ENCODE peak calls at places on chromosomes 3 and 15, in six cellular contexts. One of them, this sample, is unnamed. For H3K4me1 and H3K36me3, the result is how much of the 10 kb centered on the place peaks cover.

GRCh38 chr3:124230928-124231456 is 239.1 kb upstream of the ROPN1 start:
- DNase-seq in thoracic aorta: no peak
- DNase-seq in OCI-LY7: no peak
- DNase-seq in stomach: no peak
- DNase-seq in Peyer's patch: no peak
- DNase-seq in IMR-90: no peak
- DNase-seq in this sample: no peak

GRCh38 chr3:47444103-47444502 is 31.6 kb downstream of the SCAP start:
- DNase-seq in thoracic aorta: no peak
- DNase-seq in OCI-LY7: no peak
- DNase-seq in stomach: no peak
- DNase-seq in Peyer's patch: no peak
- DNase-seq in IMR-90: peak
- DNase-seq in this sample: no peak

GRCh38 chr3:21783834-21784233 is 32.8 kb upstream of the ZNF385D start:
- DNase-seq in thoracic aorta: no peak
- DNase-seq in OCI-LY7: no peak
- DNase-seq in stomach: no peak
- DNase-seq in Peyer's patch: no peak
- DNase-seq in IMR-90: no peak
- DNase-seq in this sample: no peak

GRCh38 chr3:168820748-168821445 is 725.2 kb upstream of the GOLIM4 start:
- DNase-seq in thoracic aorta: no peak
- DNase-seq in OCI-LY7: no peak
- DNase-seq in stomach: no peak
- DNase-seq in Peyer's patch: no peak
- DNase-seq in IMR-90: no peak
- DNase-seq in this sample: no peak

GRCh38 chr3:156246939-156247725 is 126.8 kb downstream of the KCNAB1 start:
- DNase-seq in thoracic aorta: no peak
- DNase-seq in OCI-LY7: no peak
- DNase-seq in stomach: no peak
- DNase-seq in Peyer's patch: no peak
- DNase-seq in IMR-90: peak
- DNase-seq in this sample: no peak

GRCh38 chr3:184500344-184500923 is 61.2 kb upstream of the EPHB3 start:
- DNase-seq in thoracic aorta: no peak
- DNase-seq in OCI-LY7: no peak
- DNase-seq in stomach: no peak
- DNase-seq in Peyer's patch: no peak
- DNase-seq in IMR-90: no peak
- DNase-seq in this sample: no peak

GRCh38 chr3:108862865-108863798 is 40.5 kb downstream of the TRAT1 start:
- DNase-seq in thoracic aorta: no peak
- DNase-seq in OCI-LY7: no peak
- DNase-seq in stomach: no peak
- DNase-seq in Peyer's patch: no peak
- DNase-seq in IMR-90: peak
- DNase-seq in this sample: no peak

GRCh38 chr15:68187559-68187958 is 17.6 kb downstream of the CALML4 start:
- DNase-seq in thoracic aorta: no peak
- DNase-seq in OCI-LY7: peak
- DNase-seq in stomach: peak
- DNase-seq in Peyer's patch: peak
- DNase-seq in IMR-90: peak
- DNase-seq in this sample: peak

GRCh38 chr3:139252719-139253118 is 91.1 kb upstream of the MRPS22 start:
- DNase-seq in thoracic aorta: no peak
- DNase-seq in OCI-LY7: no peak
- DNase-seq in stomach: peak
- DNase-seq in Peyer's patch: no peak
- DNase-seq in IMR-90: no peak
- DNase-seq in this sample: no peak

GRCh38 chr3:42839616-42840015 is 30.4 kb downstream of the ACKR2 start:
- DNase-seq in thoracic aorta: no peak
- DNase-seq in OCI-LY7: peak
- DNase-seq in stomach: peak
- DNase-seq in Peyer's patch: no peak
- DNase-seq in IMR-90: peak
- DNase-seq in this sample: no peak

GRCh38 chr3:196422976-196423781 is 9.0 kb downstream of the UBXN7 start:
- DNase-seq in thoracic aorta: no peak
- DNase-seq in OCI-LY7: no peak
- DNase-seq in stomach: peak
- DNase-seq in Peyer's patch: peak
- DNase-seq in IMR-90: no peak
- DNase-seq in this sample: peak

GRCh38 chr3:129936757-129937156 is 37.8 kb upstream of the TRH start:
- DNase-seq in thoracic aorta: no peak
- DNase-seq in OCI-LY7: no peak
- DNase-seq in stomach: peak
- DNase-seq in Peyer's patch: peak
- DNase-seq in IMR-90: peak
- DNase-seq in this sample: peak

GRCh38 chr3:127389913-127390312 is 102.1 kb upstream of the PRR20G start:
- DNase-seq in thoracic aorta: no peak
- DNase-seq in OCI-LY7: no peak
- DNase-seq in stomach: no peak
- DNase-seq in Peyer's patch: peak
- DNase-seq in IMR-90: no peak
- DNase-seq in this sample: no peak

GRCh38 chr3:10511809-10512494 is 6.6 kb upstream of the ATP2B2 start:
- DNase-seq in thoracic aorta: no peak
- DNase-seq in OCI-LY7: no peak
- DNase-seq in stomach: no peak
- DNase-seq in Peyer's patch: no peak
- DNase-seq in IMR-90: peak
- DNase-seq in this sample: no peak

GRCh38 chr15:91186892-91187644 is 87.0 kb downstream of the SV2B start:
- DNase-seq in thoracic aorta: no peak
- DNase-seq in OCI-LY7: no peak
- DNase-seq in stomach: no peak
- DNase-seq in Peyer's patch: no peak
- DNase-seq in IMR-90: peak
- DNase-seq in this sample: no peak

GRCh38 chr15:89660556-89660955 is 5.3 kb upstream of the KIF7 start:
- DNase-seq in thoracic aorta: no peak
- DNase-seq in OCI-LY7: no peak
- DNase-seq in stomach: no peak
- DNase-seq in Peyer's patch: no peak
- DNase-seq in IMR-90: no peak
- DNase-seq in this sample: no peak

GRCh38 chr15:64092864-64093626 is 593 bp downstream of the CIAO2A start:
- DNase-seq in thoracic aorta: no peak
- DNase-seq in OCI-LY7: peak
- DNase-seq in stomach: peak
- DNase-seq in Peyer's patch: peak
- DNase-seq in IMR-90: peak
- DNase-seq in this sample: peak

GRCh38 chr3:190710723-190711122 is 151.8 kb downstream of the GMNC start:
- DNase-seq in thoracic aorta: no peak
- DNase-seq in OCI-LY7: no peak
- DNase-seq in stomach: no peak
- DNase-seq in Peyer's patch: no peak
- DNase-seq in IMR-90: no peak
- DNase-seq in this sample: no peak

GRCh38 chr3:171874879-171875278 is 31.7 kb downstream of the TMEM212 start:
- DNase-seq in thoracic aorta: no peak
- DNase-seq in OCI-LY7: no peak
- DNase-seq in stomach: no peak
- DNase-seq in Peyer's patch: no peak
- DNase-seq in IMR-90: no peak
- DNase-seq in this sample: no peak

GRCh38 chr3:161600185-161600584 is 103.6 kb downstream of the OTOL1 start:
- DNase-seq in thoracic aorta: no peak
- DNase-seq in OCI-LY7: no peak
- DNase-seq in stomach: no peak
- DNase-seq in Peyer's patch: no peak
- DNase-seq in IMR-90: no peak
- DNase-seq in this sample: no peak

GRCh38 chr3:172512363-172512762 is 10.9 kb downstream of the TNFSF10 start:
- DNase-seq in thoracic aorta: peak
- DNase-seq in OCI-LY7: peak
- DNase-seq in stomach: peak
- DNase-seq in Peyer's patch: no peak
- DNase-seq in IMR-90: no peak
- DNase-seq in this sample: peak

GRCh38 chr15:39315200-39315599 is 265.7 kb upstream of the THBS1 start:
- DNase-seq in thoracic aorta: no peak
- DNase-seq in OCI-LY7: no peak
- DNase-seq in stomach: no peak
- DNase-seq in Peyer's patch: no peak
- DNase-seq in IMR-90: no peak
- DNase-seq in this sample: no peak

DNA sequence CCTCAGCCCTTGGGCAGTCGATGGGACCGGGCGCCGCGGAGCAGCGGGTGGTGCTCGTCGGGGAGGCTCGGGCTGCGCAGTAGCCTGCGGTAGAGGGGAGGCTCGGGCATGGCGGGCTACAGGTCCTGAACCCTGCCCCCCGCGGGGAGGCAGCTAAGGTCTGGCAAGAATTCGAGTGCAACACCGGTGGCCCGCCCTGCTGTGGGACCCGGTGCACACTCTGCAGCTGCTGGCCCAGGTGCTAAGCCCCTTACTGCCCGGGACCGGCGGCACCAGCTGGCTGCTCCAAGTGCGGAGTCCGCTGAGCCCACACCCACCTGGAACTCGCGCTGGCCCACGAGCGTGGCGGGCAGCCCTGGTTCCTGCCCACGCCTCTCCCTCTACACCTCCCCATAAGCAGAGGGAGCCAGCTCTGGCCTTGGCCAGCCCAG is 377.7 kb upstream of the RBMS3 start:
- DNase-seq in thoracic aorta: no peak
- DNase-seq in OCI-LY7: no peak
- DNase-seq in stomach: no peak
- DNase-seq in Peyer's patch: peak
- DNase-seq in IMR-90: no peak
- DNase-seq in this sample: no peak
- H3K4me1 ChIP-seq in thoracic aorta: under half
- H3K4me1 ChIP-seq in OCI-LY7: under half
- H3K4me1 ChIP-seq in stomach: under half
- H3K4me1 ChIP-seq in Peyer's patch: under half
- H3K4me1 ChIP-seq in IMR-90: under half
- H3K4me1 ChIP-seq in this sample: under half

GRCh38 chr3:64763980-64764379 is 76.2 kb upstream of the ADAMTS9 start:
- DNase-seq in thoracic aorta: no peak
- DNase-seq in OCI-LY7: no peak
- DNase-seq in stomach: no peak
- DNase-seq in Peyer's patch: no peak
- DNase-seq in IMR-90: no peak
- DNase-seq in this sample: peak

GRCh38 chr3:64761729-64762432 is 74.1 kb upstream of the ADAMTS9 start:
- DNase-seq in thoracic aorta: no peak
- DNase-seq in OCI-LY7: no peak
- DNase-seq in stomach: no peak
- DNase-seq in Peyer's patch: no peak
- DNase-seq in IMR-90: no peak
- DNase-seq in this sample: no peak

GRCh38 chr3:64765951-64766350 is 78.2 kb upstream of the ADAMTS9 start:
- DNase-seq in thoracic aorta: no peak
- DNase-seq in OCI-LY7: no peak
- DNase-seq in stomach: no peak
- DNase-seq in Peyer's patch: no peak
- DNase-seq in IMR-90: no peak
- DNase-seq in this sample: no peak

GRCh38 chr3:64764386-64764929 is 76.7 kb upstream of the ADAMTS9 start:
- DNase-seq in thoracic aorta: no peak
- DNase-seq in OCI-LY7: no peak
- DNase-seq in stomach: no peak
- DNase-seq in Peyer's patch: no peak
- DNase-seq in IMR-90: no peak
- DNase-seq in this sample: no peak

GRCh38 chr3:64766463-64766862 is 78.7 kb upstream of the ADAMTS9 start:
- DNase-seq in thoracic aorta: no peak
- DNase-seq in OCI-LY7: no peak
- DNase-seq in stomach: no peak
- DNase-seq in Peyer's patch: no peak
- DNase-seq in IMR-90: no peak
- DNase-seq in this sample: no peak
- TF ChIP-seq CTCF in thoracic aorta: no peak
- TF ChIP-seq CTCF in OCI-LY7: no peak
- TF ChIP-seq CTCF in stomach: no peak
- TF ChIP-seq CTCF in Peyer's patch: no peak
- TF ChIP-seq CTCF in IMR-90: no peak
- TF ChIP-seq CTCF in this sample: no peak

DNA sequence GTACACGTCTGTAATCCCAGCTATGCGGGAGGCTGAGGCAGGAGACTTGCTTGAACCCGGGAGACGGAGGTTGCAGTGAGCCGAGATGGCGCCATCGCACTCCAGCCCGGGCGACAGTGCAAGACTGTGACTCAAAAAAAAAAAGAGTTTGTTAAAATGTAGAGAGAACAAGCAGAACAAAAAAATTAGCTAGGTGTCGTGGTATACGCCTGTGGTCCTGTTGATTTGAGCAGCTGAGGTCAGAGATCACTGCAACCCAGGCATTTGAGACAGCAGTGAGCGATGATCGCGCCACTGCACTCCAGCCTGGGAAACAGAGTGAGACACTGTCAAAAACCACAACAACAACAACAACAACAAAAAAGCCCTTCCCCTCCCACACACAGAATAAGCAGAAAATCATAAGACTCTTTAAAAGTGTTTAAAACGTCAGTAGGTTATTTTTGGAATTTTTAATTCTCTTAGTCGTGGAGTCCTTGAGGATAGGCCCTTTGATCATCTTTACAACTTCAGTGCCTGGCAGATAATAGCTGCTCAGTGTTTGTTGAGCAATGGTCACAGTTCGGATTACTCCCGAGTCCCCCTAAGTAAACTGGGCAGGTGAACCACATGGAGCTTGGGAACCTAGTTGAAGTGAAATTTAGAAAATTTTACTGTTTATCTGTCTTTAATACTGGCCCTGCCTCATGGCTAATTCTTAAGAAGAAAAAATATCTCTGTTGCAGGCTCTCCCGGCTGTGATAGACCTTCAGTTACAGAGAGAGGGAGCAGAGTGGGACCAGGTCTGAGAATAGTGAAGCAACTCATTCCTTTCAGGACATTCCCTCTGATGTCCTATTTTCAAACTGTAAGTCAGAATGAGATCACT is 6.2 kb downstream of the NIPA2 start:
- DNase-seq in thoracic aorta: no peak
- DNase-seq in OCI-LY7: no peak
- DNase-seq in stomach: no peak
- DNase-seq in Peyer's patch: no peak
- DNase-seq in IMR-90: no peak
- DNase-seq in this sample: no peak
- H3K36me3 ChIP-seq in thoracic aorta: under half
- H3K36me3 ChIP-seq in OCI-LY7: half or more
- H3K36me3 ChIP-seq in stomach: under half
- H3K36me3 ChIP-seq in Peyer's patch: under half
- H3K36me3 ChIP-seq in IMR-90: under half
- H3K36me3 ChIP-seq in this sample: under half

DNA sequence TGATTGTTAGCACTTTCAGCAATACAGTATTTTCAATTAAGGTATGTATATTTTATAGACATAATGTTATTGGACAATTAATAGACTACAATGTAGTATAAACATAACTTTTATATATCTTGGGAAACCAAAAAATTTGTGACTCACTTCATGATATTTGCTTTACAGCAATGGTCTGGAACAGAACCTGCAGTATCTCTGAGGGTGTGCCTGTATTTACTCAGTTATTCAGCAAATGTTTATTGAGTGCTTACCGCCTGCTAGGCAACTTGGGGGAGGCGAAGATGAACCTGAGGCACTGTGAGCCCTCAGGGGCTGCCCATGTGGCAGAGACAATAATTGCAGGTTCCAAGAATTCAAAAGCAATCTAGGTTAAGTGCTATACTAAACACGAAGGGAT is 144.8 kb downstream of the GABRB3 start:
- DNase-seq in thoracic aorta: no peak
- DNase-seq in OCI-LY7: peak
- DNase-seq in stomach: no peak
- DNase-seq in Peyer's patch: no peak
- DNase-seq in IMR-90: no peak
- DNase-seq in this sample: no peak
- H3K4me1 ChIP-seq in thoracic aorta: under half
- H3K4me1 ChIP-seq in OCI-LY7: half or more
- H3K4me1 ChIP-seq in stomach: under half
- H3K4me1 ChIP-seq in Peyer's patch: under half
- H3K4me1 ChIP-seq in IMR-90: under half
- H3K4me1 ChIP-seq in this sample: under half